ENCODE peak calls at places on chromosome 16, in seven cellular contexts. S, C, V, J, I, W and X are unnamed samples.

GRCh38 chr16:82631701-82632685 is 5.2 kb downstream of the CDH13 start:
- DNase-seq in S (no peak), C (no peak), V (no peak), J (peak; percentile 19), I (no peak), W (no peak), X (no peak)

GRCh38 chr16:12542818-12543699 is 260.6 kb downstream of the CPPED1 start:
- DNase-seq in S (no peak), C (no peak), V (no peak), J (no peak), I (no peak), W (no peak), X (no peak)

GRCh38 chr16:30895592-30896202 is 717 bp upstream of the CTF1 start:
- DNase-seq in S (no peak), C (peak; percentile 15), V (peak; percentile 36), J (peak; percentile 2), I (no peak), W (no peak), X (no peak)

GRCh38 chr16:70681382-70682238 is 4.2 kb downstream of the MTSS2 start:
- DNase-seq in S (no peak), C (no peak), V (no peak), J (no peak), I (no peak), W (no peak), X (no peak)

GRCh38 chr16:30609002-30609927 is 924 bp downstream of the ZNF689 start:
- DNase-seq in S (peak; percentile 44), C (peak; percentile 41), V (peak; percentile 61), J (peak; percentile 28), I (peak; percentile 70), W (no peak), X (peak; percentile 38)

GRCh38 chr16:29915590-29916247 is 10.3 kb downstream of the KCTD13 start:
- DNase-seq in S (no peak), C (peak; percentile 39), V (no peak), J (peak; percentile 40), I (no peak), W (no peak), X (peak; percentile 55)

GRCh38 chr16:50841081-50841886 is 99.4 kb downstream of the CYLD start:
- DNase-seq in S (no peak), C (peak; percentile 6), V (no peak), J (no peak), I (no peak), W (no peak), X (no peak)

GRCh38 chr16:23807028-23807427 is 28.8 kb upstream of the PRKCB start:
- DNase-seq in S (no peak), C (no peak), V (no peak), J (no peak), I (no peak), W (no peak), X (no peak)

GRCh38 chr16:73396556-73396955 is 348.6 kb upstream of the ZFHX3 start:
- DNase-seq in S (no peak), C (no peak), V (no peak), J (no peak), I (no peak), W (no peak), X (no peak)

GRCh38 chr16:15682105-15682570 is 32.1 kb downstream of the NDE1 start:
- DNase-seq in S (no peak), C (peak; percentile 83), V (no peak), J (peak; percentile 72), I (peak; percentile 40), W (no peak), X (peak; percentile 76)

GRCh38 chr16:3963203-3963602 is 82.7 kb upstream of the CREBBP start:
- DNase-seq in S (no peak), C (no peak), V (no peak), J (no peak), I (no peak), W (no peak), X (no peak)

GRCh38 chr16:1792836-1793577 is 498 bp downstream of the IGFALS start:
- DNase-seq in S (no peak), C (no peak), V (no peak), J (no peak), I (no peak), W (no peak), X (no peak)

GRCh38 chr16:12646490-12647274 is 157.0 kb downstream of the CPPED1 start:
- DNase-seq in S (no peak), C (no peak), V (no peak), J (no peak), I (peak; percentile 21), W (no peak), X (peak; percentile 49)

GRCh38 chr16:1721372-1721771 is 15.4 kb downstream of the MAPK8IP3 start:
- DNase-seq in S (no peak), C (no peak), V (no peak), J (no peak), I (no peak), W (no peak), X (no peak)

GRCh38 chr16:16095646-16096045 is 127.6 kb downstream of the ABCC6 start:
- DNase-seq in S (no peak), C (no peak), V (no peak), J (no peak), I (no peak), W (no peak), X (peak; percentile 31)

GRCh38 chr16:1003551-1004347 is 22.2 kb downstream of the SOX8 start:
- DNase-seq in S (no peak), C (no peak), V (no peak), J (no peak), I (no peak), W (no peak), X (peak; percentile 49)

GRCh38 chr16:87374313-87374712 is 9.3 kb downstream of the FBXO31 start:
- DNase-seq in S (no peak), C (no peak), V (no peak), J (no peak), I (no peak), W (no peak), X (no peak)

GRCh38 chr16:5756969-5757368 is 659.4 kb upstream of the EEF2KMT start:
- DNase-seq in S (no peak), C (no peak), V (no peak), J (no peak), I (no peak), W (no peak), X (no peak)

GRCh38 chr16:65305588-65305987 is 183.7 kb upstream of the CDH11 start:
- DNase-seq in S (no peak), C (no peak), V (no peak), J (no peak), I (no peak), W (no peak), X (no peak)

GRCh38 chr16:73306901-73307413 is 259.0 kb upstream of the ZFHX3 start:
- DNase-seq in S (no peak), C (no peak), V (no peak), J (no peak), I (no peak), W (no peak), X (no peak)

GRCh38 chr16:66408181-66409048 is 18.7 kb upstream of the BEAN1 start:
- DNase-seq in S (no peak), C (peak; percentile 84), V (no peak), J (peak; percentile 80), I (peak; percentile 48), W (no peak), X (peak; percentile 63)

GRCh38 chr16:52069866-52070265 is 477.1 kb downstream of the TOX3 start:
- DNase-seq in S (peak; percentile 87), C (peak; percentile 24), V (no peak), J (peak; percentile 2), I (peak; percentile 17), W (no peak), X (no peak)